ENCODE peak calls at places on chromosomes 6 and 20, in four cellular contexts. One of them, this sample, is unnamed. For H3K4me1, the result is how much of the 10 kb centered on the place peaks cover.

GRCh38 chr20:56802805-56803204 is 173.7 kb downstream of the TFAP2C start:
- DNase-seq in Peyer's patch: no peak
- DNase-seq in A549: no peak
- DNase-seq in uterus: no peak
- DNase-seq in this sample: no peak

GRCh38 chr6:84967389-84967788 is 203.0 kb upstream of the TBX18 start:
- DNase-seq in Peyer's patch: no peak
- DNase-seq in A549: peak
- DNase-seq in uterus: no peak
- DNase-seq in this sample: no peak

GRCh38 chr6:107679457-107679856 is 144.7 kb downstream of the SCML4 start:
- DNase-seq in uterus: peak
- DNase-seq in Peyer's patch: no peak
- DNase-seq in A549: no peak
- DNase-seq in this sample: no peak

GRCh38 chr6:24874776-24875175 is 61.0 kb downstream of the RIPOR2 start:
- DNase-seq in Peyer's patch: no peak
- DNase-seq in A549: no peak
- DNase-seq in uterus: no peak
- DNase-seq in this sample: no peak

GRCh38 chr6:43500921-43501320 is 9.2 kb downstream of the LRRC73 start:
- DNase-seq in uterus: no peak
- DNase-seq in A549: no peak
- DNase-seq in Peyer's patch: no peak
- DNase-seq in this sample: no peak

GRCh38 chr6:101847690-101848089 is 454.2 kb downstream of the GRIK2 start:
- DNase-seq in Peyer's patch: no peak
- DNase-seq in uterus: no peak
- DNase-seq in A549: no peak
- DNase-seq in this sample: no peak

GRCh38 chr6:52508261-52508739 is 68.6 kb downstream of the TRAM2 start:
- DNase-seq in Peyer's patch: no peak
- DNase-seq in uterus: no peak
- DNase-seq in A549: no peak
- DNase-seq in this sample: no peak

GRCh38 chr6:81589465-81590313 is 162.8 kb downstream of the TENT5A start:
- DNase-seq in A549: no peak
- DNase-seq in Peyer's patch: no peak
- DNase-seq in uterus: no peak
- DNase-seq in this sample: peak

GRCh38 chr6:97497713-97498331 is 214.8 kb upstream of the MMS22L start:
- DNase-seq in uterus: peak
- DNase-seq in Peyer's patch: peak
- DNase-seq in A549: peak
- DNase-seq in this sample: peak

GRCh38 chr6:135505648-135506047 is 8.1 kb upstream of the AHI1 start:
- DNase-seq in A549: peak
- DNase-seq in Peyer's patch: no peak
- DNase-seq in uterus: no peak
- DNase-seq in this sample: no peak

GRCh38 chr20:3209023-3209945 is at the start of gene ITPA:
- DNase-seq in uterus: peak
- DNase-seq in A549: peak
- DNase-seq in Peyer's patch: peak
- DNase-seq in this sample: peak

GRCh38 chr20:41058007-41058673 is 29.5 kb downstream of the TOP1 start:
- DNase-seq in uterus: no peak
- DNase-seq in Peyer's patch: no peak
- DNase-seq in A549: peak
- DNase-seq in this sample: no peak

GRCh38 chr6:147738516-147739187 is 230.2 kb downstream of the SAMD5 start:
- DNase-seq in uterus: peak
- DNase-seq in A549: no peak
- DNase-seq in Peyer's patch: no peak
- DNase-seq in this sample: no peak

GRCh38 chr6:36631326-36632046 is 37.3 kb downstream of the SRSF3 start:
- DNase-seq in Peyer's patch: no peak
- DNase-seq in A549: no peak
- DNase-seq in uterus: no peak
- DNase-seq in this sample: no peak

GRCh38 chr20:45358282-45359068 is 4.5 kb upstream of the SYS1 start:
- DNase-seq in uterus: peak
- DNase-seq in A549: no peak
- DNase-seq in Peyer's patch: peak
- DNase-seq in this sample: peak

GRCh38 chr6:12522347-12522746 is 194.2 kb upstream of the PHACTR1 start:
- DNase-seq in uterus: no peak
- DNase-seq in Peyer's patch: no peak
- DNase-seq in A549: no peak
- DNase-seq in this sample: no peak

GRCh38 chr20:4490595-4491280 is 231.0 kb upstream of the PRND start:
- DNase-seq in uterus: no peak
- DNase-seq in A549: no peak
- DNase-seq in Peyer's patch: no peak
- DNase-seq in this sample: no peak

GRCh38 chr6:36247691-36248090 is 22.2 kb upstream of the PNPLA1 start:
- DNase-seq in Peyer's patch: no peak
- DNase-seq in uterus: peak
- DNase-seq in A549: no peak
- DNase-seq in this sample: no peak

GRCh38 chr6:157056275-157056674 is 267.0 kb downstream of the TMEM242 start:
- DNase-seq in A549: no peak
- DNase-seq in Peyer's patch: no peak
- DNase-seq in uterus: no peak
- DNase-seq in this sample: no peak

GRCh38 chr6:107318100-107318736 is 141.1 kb downstream of the PDSS2 start:
- DNase-seq in A549: peak
- DNase-seq in uterus: peak
- DNase-seq in Peyer's patch: peak
- DNase-seq in this sample: peak

GRCh38 chr6:5923840-5924239 is 82.9 kb downstream of the NRN1 start:
- DNase-seq in A549: no peak
- DNase-seq in Peyer's patch: no peak
- DNase-seq in uterus: no peak
- DNase-seq in this sample: no peak

GRCh38 chr6:47714802-47715201 is 16.4 kb downstream of the ADGRF4 start:
- DNase-seq in uterus: no peak
- DNase-seq in Peyer's patch: no peak
- DNase-seq in A549: no peak
- DNase-seq in this sample: no peak

GRCh38 chr6:155510879-155511278 is 55.2 kb upstream of the NOX3 start:
- DNase-seq in A549: no peak
- DNase-seq in uterus: no peak
- DNase-seq in Peyer's patch: no peak
- DNase-seq in this sample: no peak

GRCh38 chr6:45421700-45422540 is 44.2 kb upstream of the SUPT3H start:
- DNase-seq in A549: peak
- DNase-seq in Peyer's patch: peak
- DNase-seq in uterus: peak
- DNase-seq in this sample: peak

GRCh38 chr6:54206510-54206909 is 95.3 kb downstream of the MLIP start:
- DNase-seq in uterus: no peak
- DNase-seq in A549: no peak
- DNase-seq in Peyer's patch: no peak
- DNase-seq in this sample: no peak

GRCh38 chr6:12851123-12851695 is 134.6 kb downstream of the PHACTR1 start:
- DNase-seq in uterus: no peak
- DNase-seq in Peyer's patch: no peak
- DNase-seq in A549: no peak
- DNase-seq in this sample: no peak

GRCh38 chr6:122322824-122323223 is 76.6 kb upstream of the HSF2 start:
- DNase-seq in uterus: no peak
- DNase-seq in Peyer's patch: no peak
- DNase-seq in A549: no peak
- DNase-seq in this sample: no peak

GRCh38 chr6:5282191-5282623 is 20.9 kb downstream of the FARS2 start:
- DNase-seq in Peyer's patch: no peak
- DNase-seq in A549: no peak
- DNase-seq in uterus: no peak
- DNase-seq in this sample: no peak

GRCh38 chr6:53178837-53179432 is 30.3 kb upstream of the GCM1 start:
- DNase-seq in uterus: no peak
- DNase-seq in Peyer's patch: peak
- DNase-seq in A549: no peak
- DNase-seq in this sample: no peak

GRCh38 chr6:148972481-148972880 is 225.7 kb downstream of the UST start:
- DNase-seq in uterus: no peak
- DNase-seq in A549: peak
- DNase-seq in Peyer's patch: peak
- DNase-seq in this sample: peak

GRCh38 chr6:158068893-158069799 is 87.5 kb downstream of the SYNJ2 start:
- DNase-seq in A549: peak
- DNase-seq in Peyer's patch: peak
- DNase-seq in uterus: peak
- DNase-seq in this sample: peak

GRCh38 chr20:51385941-51386530 is 156.5 kb downstream of the NFATC2 start:
- DNase-seq in Peyer's patch: peak
- DNase-seq in uterus: no peak
- DNase-seq in A549: peak
- DNase-seq in this sample: no peak

GRCh38 chr20:51387125-51387865 is 155.2 kb downstream of the NFATC2 start:
- DNase-seq in A549: no peak
- DNase-seq in uterus: no peak
- DNase-seq in Peyer's patch: no peak
- DNase-seq in this sample: no peak

GRCh38 chr20:51388227-51388626 is 154.3 kb downstream of the NFATC2 start:
- DNase-seq in A549: peak
- DNase-seq in uterus: no peak
- DNase-seq in Peyer's patch: no peak
- DNase-seq in this sample: no peak

GRCh38 chr20:51384854-51385253 is 157.7 kb downstream of the NFATC2 start:
- DNase-seq in Peyer's patch: no peak
- DNase-seq in uterus: no peak
- DNase-seq in A549: no peak
- DNase-seq in this sample: no peak

GRCh38 chr20:51386586-51386985 is 155.9 kb downstream of the NFATC2 start:
- DNase-seq in A549: no peak
- DNase-seq in uterus: no peak
- DNase-seq in Peyer's patch: no peak
- DNase-seq in this sample: no peak
- H3K4me1 ChIP-seq in A549: under half
- H3K4me1 ChIP-seq in uterus: under half
- H3K4me1 ChIP-seq in Peyer's patch: under half
- H3K4me1 ChIP-seq in this sample: under half

DNA sequence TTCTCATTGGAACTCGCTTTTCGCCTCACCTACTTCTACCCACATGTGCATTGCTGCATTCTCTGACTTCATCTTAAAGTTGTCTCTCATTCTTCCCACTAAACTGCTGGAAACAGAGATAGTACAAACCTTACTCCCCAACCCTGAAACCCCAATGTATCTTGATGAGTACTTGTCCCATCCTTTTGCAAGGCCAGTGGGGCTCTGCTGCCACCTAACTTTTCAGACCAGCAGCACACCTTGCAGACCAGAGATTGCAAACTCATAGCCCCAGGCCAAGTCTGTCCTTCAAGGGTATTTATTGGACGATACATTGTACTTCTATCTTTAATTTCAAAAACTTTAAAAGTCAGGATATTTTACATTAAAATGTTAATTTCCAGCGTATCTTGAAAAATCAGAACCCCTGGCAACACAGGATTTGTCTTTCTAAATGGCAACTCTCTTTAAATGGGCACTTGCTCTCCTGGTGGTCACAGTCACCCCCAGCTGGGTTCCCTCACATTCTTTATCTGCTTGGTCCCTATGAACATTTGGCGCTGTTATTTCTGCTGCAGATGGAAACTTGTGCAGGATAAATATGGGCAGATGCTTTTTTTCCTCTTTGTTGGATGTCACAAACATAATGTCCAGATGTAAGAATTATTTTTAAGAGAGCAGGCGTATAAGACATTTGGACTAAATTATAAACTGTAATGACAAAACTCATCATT is 83.9 kb downstream of the SOD2 start:
- DNase-seq in uterus: no peak
- DNase-seq in A549: peak
- DNase-seq in Peyer's patch: no peak
- DNase-seq in this sample: no peak
- TF ChIP-seq CTCF in uterus: no peak
- TF ChIP-seq CTCF in A549: peak
- TF ChIP-seq CTCF in Peyer's patch: no peak
- TF ChIP-seq CTCF in this sample: no peak

GRCh38 chr6:16466778-16467177 is 228.4 kb downstream of the GMPR start:
- DNase-seq in uterus: no peak
- DNase-seq in Peyer's patch: no peak
- DNase-seq in A549: no peak
- DNase-seq in this sample: no peak
- H3K27ac ChIP-seq in uterus: no peak
- H3K27ac ChIP-seq in Peyer's patch: no peak
- H3K27ac ChIP-seq in A549: no peak
- H3K27ac ChIP-seq in this sample: no peak

GRCh38 chr20:10958279-10958678 is 284.5 kb upstream of the JAG1 start:
- DNase-seq in Peyer's patch: no peak
- DNase-seq in uterus: no peak
- DNase-seq in A549: no peak
- DNase-seq in this sample: no peak
- H3K4me1 ChIP-seq in Peyer's patch: under half
- H3K4me1 ChIP-seq in uterus: under half
- H3K4me1 ChIP-seq in A549: under half
- H3K4me1 ChIP-seq in this sample: under half

DNA sequence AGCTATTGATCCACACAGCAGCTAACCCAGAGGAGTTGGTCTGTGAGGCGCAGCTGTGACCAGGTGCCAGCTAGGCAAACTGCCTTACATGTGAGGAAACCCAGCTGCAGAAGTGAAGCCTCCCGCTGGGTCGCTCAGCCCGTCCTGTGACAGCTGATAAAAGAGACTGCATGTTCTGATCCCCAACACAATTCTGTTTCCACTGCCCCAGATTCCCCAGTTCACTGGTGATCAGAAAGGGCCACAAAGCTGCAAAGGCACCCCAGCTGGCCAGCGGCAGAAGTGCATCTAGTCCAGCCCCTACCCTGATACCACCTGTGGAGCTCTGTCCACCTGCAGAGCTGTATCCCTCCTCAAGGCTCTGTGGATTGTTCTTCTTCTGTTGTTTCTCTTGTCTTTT is 64.5 kb downstream of the CTNNBL1 start:
- DNase-seq in A549: peak
- DNase-seq in Peyer's patch: peak
- DNase-seq in uterus: no peak
- DNase-seq in this sample: no peak
- TF ChIP-seq CTCF in A549: no peak
- TF ChIP-seq CTCF in Peyer's patch: no peak
- TF ChIP-seq CTCF in uterus: no peak
- TF ChIP-seq CTCF in this sample: no peak

GRCh38 chr6:31114970-31115849 is 610 bp downstream of the PSORS1C1 start:
- DNase-seq in A549: peak
- DNase-seq in Peyer's patch: no peak
- DNase-seq in uterus: peak
- DNase-seq in this sample: no peak
- H3K27ac ChIP-seq in A549: peak
- H3K27ac ChIP-seq in Peyer's patch: no peak
- H3K27ac ChIP-seq in uterus: peak
- H3K27ac ChIP-seq in this sample: peak

This sample was measured in stomach.